ENCODE peak calls at places on chromosomes 7 and 10, in four cellular contexts. A is ovary, G is endothelial cell of umbilical vein, E is GM23338. Q is an unnamed sample.

GRCh38 chr7:46024263-46024916 is 103.3 kb upstream of the IGFBP3 start:
- DNase-seq in E (no peak), A (no peak), G (no peak), Q (no peak)

GRCh38 chr10:130498934-130499333 is 362.7 kb downstream of the GLRX3 start:
- DNase-seq in A (no peak), G (no peak), E (no peak), Q (no peak)

GRCh38 chr7:55260671-55261385 is 104.3 kb upstream of the LANCL2 start:
- DNase-seq in G (no peak), A (no peak), E (no peak), Q (no peak)

GRCh38 chr7:113100091-113100723 is 13.6 kb upstream of the GPR85 start:
- DNase-seq in G (no peak), A (no peak), E (no peak), Q (peak)

GRCh38 chr10:819816-820215 is 111.7 kb downstream of the LARP4B start:
- DNase-seq in G (no peak), A (no peak), E (no peak), Q (no peak)

GRCh38 chr7:5633161-5634106 is 148.0 kb downstream of the RNF216 start:
- DNase-seq in G (no peak), A (no peak), E (peak), Q (no peak)

GRCh38 chr10:130623680-130624271 is 487.6 kb downstream of the GLRX3 start:
- DNase-seq in E (no peak), A (no peak), G (no peak), Q (no peak)

GRCh38 chr10:82411416-82411815 is 536.4 kb downstream of the NRG3 start:
- DNase-seq in E (no peak), A (no peak), G (no peak), Q (no peak)

GRCh38 chr7:91657386-91658120 is 222.9 kb downstream of the MTERF1 start:
- DNase-seq in G (no peak), A (no peak), E (peak), Q (peak)

GRCh38 chr7:67855322-67855721 is 858.7 kb downstream of the TYW1 start:
- DNase-seq in G (no peak), E (no peak), A (no peak), Q (no peak)

GRCh38 chr7:46544396-46545008 is 623.4 kb upstream of the IGFBP3 start:
- DNase-seq in G (peak), A (no peak), E (no peak), Q (no peak)

GRCh38 chr10:78450239-78450638 is 416.6 kb downstream of the RPS24 start:
- DNase-seq in A (no peak), G (no peak), E (no peak), Q (no peak)

GRCh38 chr10:47167591-47167990 is 132.4 kb upstream of the GDF10 start:
- DNase-seq in A (no peak), E (no peak), G (no peak), Q (no peak)

GRCh38 chr7:54839538-54840213 is 80.7 kb upstream of the SEC61G start:
- DNase-seq in E (peak), A (peak), G (peak), Q (peak)

DNA sequence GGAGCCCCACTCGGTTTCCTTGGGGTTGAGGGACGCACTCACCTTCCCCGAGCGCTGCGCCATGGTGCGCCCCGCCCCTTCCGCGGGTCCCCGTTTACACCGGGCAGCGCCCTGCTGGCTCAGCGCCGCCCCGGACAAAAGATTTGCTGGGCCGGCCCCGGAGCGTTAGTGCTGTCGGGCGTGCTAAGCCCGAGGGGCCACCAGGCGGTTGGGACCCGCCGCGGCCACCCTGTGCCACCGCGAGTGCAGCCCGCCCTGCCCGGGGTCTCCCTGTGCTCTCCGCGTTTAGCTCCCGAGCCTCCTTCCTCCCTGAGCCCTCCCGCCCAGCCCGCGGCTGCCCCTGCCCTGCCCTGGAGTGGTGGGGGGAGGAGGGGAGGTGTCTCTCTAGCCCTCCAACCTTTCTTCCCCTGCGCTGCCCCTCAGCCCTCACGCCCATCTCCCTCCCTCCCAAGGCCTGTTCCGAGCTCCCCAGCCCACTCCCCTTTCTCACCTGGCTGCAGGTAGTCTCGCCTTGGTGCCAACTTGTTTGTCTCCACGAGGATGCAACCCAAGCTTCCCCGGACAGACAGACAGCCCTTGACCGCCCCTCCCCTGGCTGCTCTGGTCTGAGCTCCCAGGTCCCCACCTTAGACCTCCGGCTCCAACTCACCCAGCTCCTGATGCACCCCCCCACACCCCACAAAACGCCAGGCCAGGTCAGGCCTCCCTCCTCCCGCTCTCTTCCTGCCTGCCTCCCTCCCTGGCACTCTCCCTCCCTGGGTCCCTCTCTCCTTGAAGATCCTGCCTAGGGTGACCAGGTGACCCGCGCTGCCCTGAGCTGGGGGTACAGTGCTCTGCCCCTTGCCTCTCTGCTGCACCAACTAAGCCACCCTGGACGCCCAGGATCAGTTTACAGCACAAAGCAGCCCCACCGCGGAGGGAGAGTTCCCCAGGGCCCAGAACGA is at the start of gene CRYGN:
- DNase-seq in E (peak), G (no peak), A (peak), Q (no peak)
- H3K4me3 ChIP-seq in E (peak), G (no peak), A (peak), Q (peak)

GRCh38 chr10:44924261-44925040 is 13.3 kb downstream of the TMEM72 start:
- DNase-seq in E (peak), G (no peak), A (no peak), Q (no peak)

GRCh38 chr10:44922826-44923545 is 11.8 kb downstream of the TMEM72 start:
- DNase-seq in G (no peak), E (no peak), A (no peak), Q (no peak)

GRCh38 chr10:44925224-44925623 is 14.1 kb downstream of the TMEM72 start:
- DNase-seq in A (no peak), G (no peak), E (peak), Q (peak)

GRCh38 chr10:44922021-44922420 is 10.9 kb downstream of the TMEM72 start:
- DNase-seq in A (no peak), E (no peak), G (no peak), Q (no peak)

DNA sequence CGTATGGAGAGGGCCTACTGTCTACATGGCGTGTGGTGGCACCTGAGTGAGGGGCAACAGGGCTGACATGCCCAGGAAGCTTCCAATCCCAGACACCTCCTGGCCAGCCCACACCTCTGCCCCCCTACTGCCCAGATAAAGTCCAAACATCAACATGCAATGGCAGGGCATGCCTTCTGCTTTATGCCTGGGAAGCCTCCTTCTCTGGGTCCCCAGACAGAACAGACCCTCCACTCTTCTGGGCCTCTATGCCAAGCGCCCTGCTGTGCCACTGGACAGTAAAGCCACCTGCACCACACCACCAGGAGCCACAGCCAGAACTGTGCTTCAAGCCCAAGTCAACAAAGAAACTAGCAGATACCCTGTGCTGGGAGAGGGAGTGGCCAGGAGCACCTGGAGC is 12.5 kb downstream of the TMEM72 start:
- DNase-seq in G (no peak), A (no peak), E (no peak), Q (no peak)
- H3K27ac ChIP-seq in G (no peak), A (no peak), E (no peak), Q (no peak)

GRCh38 chr7:150453186-150453585 is 2.8 kb downstream of the GIMAP8 start:
- DNase-seq in A (no peak), G (no peak), E (no peak), Q (no peak)
- H3K4me3 ChIP-seq in A (no peak), G (peak), E (no peak), Q (no peak)

GRCh38 chr7:117127585-117128168 is 174.4 kb downstream of the ST7 start:
- DNase-seq in G (peak), E (peak), A (peak), Q (peak)
- H3K27ac ChIP-seq in G (no peak), E (no peak), A (no peak), Q (no peak)

DNA sequence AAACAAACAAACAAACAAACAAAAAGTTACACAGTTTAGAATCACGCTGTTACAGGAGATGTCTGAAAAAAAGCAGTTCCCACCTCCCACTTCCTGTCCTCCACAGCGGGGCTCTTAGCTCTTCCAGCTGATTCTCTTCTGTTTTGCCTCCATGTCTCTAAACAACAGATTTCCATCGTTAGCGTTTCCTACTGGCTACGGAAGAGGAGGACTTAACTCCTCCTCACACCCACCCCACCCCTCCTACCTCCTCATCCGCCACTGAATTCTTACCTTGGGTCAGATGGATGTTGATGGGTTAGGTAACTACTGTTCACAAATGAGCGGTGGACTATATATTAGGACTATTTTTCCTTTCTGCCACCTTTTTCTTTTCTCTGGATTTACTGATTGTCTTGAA is 36.8 kb upstream of the NUB1 start:
- DNase-seq in G (no peak), E (peak), A (no peak), Q (no peak)
- H3K4me3 ChIP-seq in G (no peak), E (peak), A (no peak), Q (no peak)

DNA sequence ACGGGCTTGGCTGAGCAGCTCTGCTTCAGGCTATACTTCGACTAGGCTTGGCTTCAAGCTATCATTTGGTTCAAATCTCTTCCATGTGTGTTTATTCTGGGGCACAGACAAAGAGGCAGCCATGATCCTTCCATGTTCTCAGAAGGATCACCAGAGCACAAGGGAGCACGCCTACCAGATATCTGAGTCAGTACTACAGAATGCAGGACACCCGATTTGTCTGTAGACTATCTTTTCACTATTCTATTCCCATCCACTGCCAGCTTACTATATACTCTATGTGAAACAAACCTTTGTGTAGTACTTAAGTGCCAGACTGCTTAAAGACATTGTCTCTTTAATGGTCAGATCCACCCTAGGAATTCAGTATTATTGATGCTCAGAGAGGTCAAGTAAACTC is 35.1 kb downstream of the CH25H start:
- DNase-seq in E (no peak), A (no peak), G (no peak), Q (peak)
- H3K27ac ChIP-seq in E (no peak), A (no peak), G (no peak), Q (no peak)

GRCh38 chr10:99766282-99766681 is 16.2 kb upstream of the ABCC2 start:
- DNase-seq in A (no peak), E (no peak), G (no peak), Q (no peak)
- H3K4me3 ChIP-seq in A (no peak), E (no peak), G (no peak), Q (no peak)

GRCh38 chr10:93438796-93439253 is 43.3 kb downstream of the MYOF start:
- DNase-seq in G (no peak), A (peak), E (peak), Q (peak)

GRCh38 chr10:93437946-93438795 is 44.0 kb downstream of the MYOF start:
- DNase-seq in E (peak), G (peak), A (peak), Q (peak)

GRCh38 chr10:93436577-93436976 is 45.6 kb downstream of the MYOF start:
- DNase-seq in E (peak), A (peak), G (peak), Q (peak)

GRCh38 chr10:93437000-93437945 is 44.9 kb downstream of the MYOF start:
- DNase-seq in E (peak), G (peak), A (peak), Q (peak)

DNA sequence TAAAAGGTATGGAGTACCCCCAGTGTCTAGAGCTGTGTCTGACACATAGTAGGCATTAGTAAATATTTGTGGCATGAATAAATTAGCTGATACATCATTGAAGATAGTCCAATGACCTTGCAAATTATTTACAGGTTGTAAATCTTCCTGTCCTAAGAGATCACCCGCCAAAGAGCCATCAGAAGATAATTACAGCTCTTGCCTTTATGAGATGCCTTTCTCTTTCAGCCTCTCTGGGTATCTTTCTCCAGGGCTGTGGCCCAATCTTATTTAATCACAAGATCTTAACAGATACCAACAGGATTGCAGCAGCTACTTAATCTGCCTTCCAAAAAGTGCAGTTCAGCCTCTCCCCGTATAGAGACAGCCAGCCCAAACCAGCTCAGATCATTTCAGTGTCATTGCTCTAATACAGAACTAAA is 41.5 kb downstream of the MYOF start:
- DNase-seq in G (no peak), A (no peak), E (no peak), Q (no peak)
- H3K27ac ChIP-seq in G (peak), A (no peak), E (no peak), Q (peak)

DNA sequence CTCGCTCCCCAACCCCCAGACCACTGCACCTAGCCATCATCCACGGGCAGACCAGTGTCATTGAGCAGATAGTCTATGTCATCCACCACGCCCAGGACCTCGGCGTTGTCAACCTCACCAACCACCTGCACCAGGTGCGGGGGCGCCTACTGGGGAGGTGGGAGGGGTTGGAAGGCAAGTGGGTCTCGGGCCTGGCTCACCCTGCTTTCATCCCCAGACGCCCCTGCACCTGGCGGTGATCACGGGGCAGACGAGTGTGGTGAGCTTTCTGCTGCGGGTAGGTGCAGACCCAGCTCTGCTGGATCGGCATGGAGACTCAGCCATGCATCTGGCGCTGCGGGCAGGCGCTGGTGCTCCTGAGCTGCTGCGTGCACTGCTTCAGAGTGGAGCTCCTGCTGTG is 4.6 kb downstream of the NFKB2 start:
- DNase-seq in G (no peak), E (no peak), A (peak), Q (no peak)
- H3K4me3 ChIP-seq in G (no peak), E (peak), A (no peak), Q (no peak)

DNA sequence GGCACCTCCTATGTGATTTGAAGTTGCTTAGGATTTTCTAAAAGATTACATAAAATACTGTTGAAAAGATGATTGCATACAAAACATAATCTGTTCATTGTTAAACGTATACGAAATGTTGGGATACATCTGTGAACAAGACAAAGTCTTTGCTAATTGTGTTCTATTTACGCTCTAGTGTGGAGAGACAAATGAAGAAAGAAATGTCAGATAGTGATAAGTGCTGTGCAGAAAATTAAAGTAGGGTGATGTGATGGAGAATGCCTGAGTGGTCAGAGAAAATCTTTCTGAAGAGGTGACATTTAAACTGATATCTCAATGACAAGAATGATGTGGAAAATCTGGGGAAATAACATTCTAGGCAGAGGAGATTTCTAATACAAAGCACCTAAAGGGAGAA is 13.4 kb upstream of the ZRANB1 start:
- DNase-seq in E (no peak), G (no peak), A (no peak), Q (no peak)
- H3K27ac ChIP-seq in E (no peak), G (no peak), A (no peak), Q (no peak)